ENCODE peak calls at places on chromosomes 16 and 17, in nine cellular contexts. O is H1, B is esophagus muscularis mucosa, S is SK-N-SH, I is ovary, C is stomach, Y is tibial nerve, U is A549, D is transverse colon. J is an unnamed sample.

GRCh38 chr17:72297326-72298115 is 176.7 kb downstream of the SOX9 start:
- DNase-seq in B (no peak), O (no peak), C (no peak), S (no peak), I (no peak), D (no peak), Y (peak; percentile 57), U (peak; percentile 34), J (no peak)

GRCh38 chr17:1003972-1004768 is 7.2 kb downstream of the TIMM22 start:
- DNase-seq in D (no peak), S (peak; percentile 22), B (no peak), Y (no peak), C (peak; percentile 71), U (no peak), I (peak; percentile 68), O (no peak), J (no peak)

GRCh38 chr16:24852281-24852721 is 6.5 kb downstream of the SLC5A11 start:
- DNase-seq in D (no peak), I (no peak), B (no peak), C (no peak), Y (no peak), S (no peak), U (peak; percentile 80), O (no peak), J (no peak)

GRCh38 chr16:8962393-8963009 is 1.2 kb downstream of the USP7 start:
- DNase-seq in C (peak; percentile 50), O (no peak), I (peak; percentile 47), U (no peak), S (peak; percentile 53), D (peak; percentile 71), B (no peak), Y (no peak), J (no peak)

GRCh38 chr17:73348018-73348823 is 36.4 kb upstream of the CDC42EP4 start:
- DNase-seq in D (no peak), S (no peak), I (no peak), C (no peak), U (no peak), B (no peak), Y (no peak), O (no peak), J (no peak)

GRCh38 chr17:59702304-59702703 is 4.9 kb downstream of the PTRH2 start:
- DNase-seq in B (no peak), C (no peak), Y (no peak), S (no peak), D (no peak), I (no peak), U (no peak), O (no peak), J (no peak)

GRCh38 chr17:72931163-72931562 is 161.3 kb downstream of the SLC39A11 start:
- DNase-seq in C (no peak), S (no peak), B (no peak), D (no peak), U (no peak), Y (no peak), I (no peak), O (no peak), J (no peak)

GRCh38 chr16:3998793-3999478 is 117.3 kb downstream of the ADCY9 start:
- DNase-seq in S (no peak), O (no peak), U (peak; percentile 51), B (no peak), Y (peak; percentile 15), C (no peak), D (no peak), I (no peak), J (no peak)

GRCh38 chr16:57480127-57480753 is 6.1 kb downstream of the DOK4 start:
- DNase-seq in O (no peak), U (peak; percentile 90), S (peak; percentile 62), D (peak; percentile 90), B (no peak), C (peak; percentile 92), I (peak; percentile 55), Y (no peak), J (no peak)

GRCh38 chr17:78412403-78412802 is 34.0 kb downstream of the PGS1 start:
- DNase-seq in Y (no peak), I (no peak), D (no peak), B (no peak), O (no peak), U (peak; percentile 51), C (no peak), S (peak; percentile 58), J (no peak)

GRCh38 chr16:2260250-2260649 is 7.7 kb downstream of the RNPS1 start:
- DNase-seq in Y (no peak), O (no peak), D (no peak), C (no peak), U (no peak), I (no peak), B (no peak), S (no peak), J (no peak)

GRCh38 chr17:1029196-1029911 is 32.4 kb downstream of the TIMM22 start:
- DNase-seq in B (no peak), Y (peak; percentile 62), U (no peak), S (no peak), I (no peak), D (peak; percentile 43), C (no peak), O (no peak), J (no peak)

GRCh38 chr16:84922351-84923135 is 88.8 kb downstream of the ZDHHC7 start:
- DNase-seq in Y (peak; percentile 51), D (peak; percentile 63), O (no peak), C (peak; percentile 45), I (peak; percentile 80), B (no peak), S (peak; percentile 88), U (no peak), J (peak; percentile 91)

GRCh38 chr17:80481284-80482057 is 5.1 kb upstream of the NPTX1 start:
- DNase-seq in O (no peak), S (no peak), Y (no peak), C (peak; percentile 38), U (no peak), B (no peak), I (no peak), D (no peak), J (no peak)

GRCh38 chr17:32007463-32008298 is 498 bp downstream of the LRRC37B start:
- DNase-seq in O (peak; percentile 19), U (peak; percentile 48), S (peak; percentile 73), Y (peak; percentile 19), I (no peak), D (peak; percentile 28), B (no peak), C (no peak), J (no peak)

DNA sequence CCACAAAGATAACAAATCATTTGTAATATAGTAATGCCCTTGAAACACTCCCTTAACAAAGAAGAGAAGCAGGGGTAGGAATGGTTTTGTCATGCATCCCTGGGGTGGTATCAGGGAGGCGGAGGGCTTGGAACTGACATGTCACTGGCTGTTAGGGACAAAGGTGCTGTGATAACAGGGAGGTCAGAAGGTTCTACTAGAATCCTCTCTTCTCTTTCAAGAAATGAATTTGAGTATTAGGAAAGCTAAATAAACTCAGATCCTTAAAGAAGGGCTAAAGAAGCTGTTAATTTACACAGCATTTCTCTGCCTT is 65.4 kb upstream of the ADAMTS18 start:
- DNase-seq in O (no peak), I (no peak), U (no peak), B (no peak), D (no peak), C (no peak), S (no peak), Y (no peak), J (no peak)
- H3K4me3 ChIP-seq in O (no peak overlapping the region), I (no peak overlapping the region), U (no peak overlapping the region), B (no peak overlapping the region), D (no peak overlapping the region), C (no peak overlapping the region), S (no peak overlapping the region), Y (no peak overlapping the region), J (no peak overlapping the region)

GRCh38 chr16:30997000-30997886 is 12.2 kb downstream of the HSD3B7 start:
- DNase-seq in C (peak; percentile 83), U (peak; percentile 95), Y (peak; percentile 69), O (peak; percentile 77), S (peak; percentile 97), D (peak; percentile 87), B (peak; percentile 96), I (peak; percentile 81), J (peak; percentile 92)
- TF ChIP-seq EP300 in C (no peak), U (no peak), Y (no peak), O (no peak), S (no peak), D (no peak), B (no peak), I (no peak), J (no peak)

GRCh38 chr17:44111777-44112176 is 11.7 kb downstream of the HDAC5 start:
- DNase-seq in C (no peak), I (peak; percentile 49), S (no peak), B (no peak), O (no peak), D (no peak), Y (no peak), U (no peak), J (no peak)
- H3K4me3 ChIP-seq in C (no peak overlapping the region), I (no peak overlapping the region), S (no peak overlapping the region), B (peak overlapping the region; percentile 46), O (no peak overlapping the region), D (no peak overlapping the region), Y (no peak overlapping the region), U (no peak overlapping the region), J (no peak overlapping the region)

GRCh38 chr17:36657390-36657762 is 56.0 kb downstream of the MRM1 start:
- DNase-seq in Y (no peak), S (no peak), I (no peak), O (no peak), C (no peak), D (no peak), U (no peak), B (no peak), J (no peak)
- TF ChIP-seq EP300 in Y (no peak), S (no peak), I (no peak), O (no peak), C (no peak), D (no peak), U (no peak), B (no peak), J (no peak)

GRCh38 chr17:43938838-43939182 is 3.5 kb downstream of the PPY start:
- DNase-seq in S (no peak), D (no peak), U (no peak), O (no peak), I (no peak), B (no peak), C (no peak), Y (no peak), J (no peak)
- H3K4me3 ChIP-seq in S (no peak overlapping the region), D (no peak overlapping the region), U (no peak overlapping the region), O (no peak overlapping the region), I (no peak overlapping the region), B (no peak overlapping the region), C (no peak overlapping the region), Y (no peak overlapping the region), J (no peak overlapping the region)

J was measured in suprapubic skin.